ENCODE peak calls at places on chromosomes 1 and 21, in five cellular contexts. One of them, this sample, is unnamed.

GRCh38 chr1:170145691-170146676 is at the start of gene NTMT2:
- DNase-seq in BJ: no peak
- DNase-seq in AG09309: no peak
- DNase-seq in brain microvascular endothelial cell: peak; percentile 64
- DNase-seq in heart right ventricle: peak; percentile 61
- DNase-seq in this sample: no peak

GRCh38 chr1:218705391-218705790 is 360.3 kb downstream of the TGFB2 start:
- DNase-seq in AG09309: no peak
- DNase-seq in heart right ventricle: no peak
- DNase-seq in BJ: no peak
- DNase-seq in brain microvascular endothelial cell: peak; percentile 40
- DNase-seq in this sample: peak; percentile 79

GRCh38 chr1:240258910-240259309 is 167.2 kb downstream of the FMN2 start:
- DNase-seq in brain microvascular endothelial cell: peak; percentile 72
- DNase-seq in AG09309: peak; percentile 98
- DNase-seq in BJ: peak; percentile 92
- DNase-seq in heart right ventricle: no peak
- DNase-seq in this sample: no peak

GRCh38 chr21:17045214-17045835 is 467.5 kb upstream of the CXADR start:
- DNase-seq in heart right ventricle: no peak
- DNase-seq in brain microvascular endothelial cell: peak; percentile 1
- DNase-seq in AG09309: no peak
- DNase-seq in BJ: no peak
- DNase-seq in this sample: no peak

GRCh38 chr1:40819101-40819500 is 35.5 kb downstream of the KCNQ4 start:
- DNase-seq in AG09309: no peak
- DNase-seq in brain microvascular endothelial cell: no peak
- DNase-seq in BJ: no peak
- DNase-seq in heart right ventricle: no peak
- DNase-seq in this sample: no peak

GRCh38 chr1:18288609-18289219 is 181.1 kb downstream of the IGSF21 start:
- DNase-seq in brain microvascular endothelial cell: no peak
- DNase-seq in heart right ventricle: no peak
- DNase-seq in AG09309: no peak
- DNase-seq in BJ: no peak
- DNase-seq in this sample: no peak

GRCh38 chr21:45554477-45555175 is 12.4 kb upstream of the SLC19A1 start:
- DNase-seq in brain microvascular endothelial cell: peak; percentile 56
- DNase-seq in AG09309: no peak
- DNase-seq in BJ: no peak
- DNase-seq in heart right ventricle: peak; percentile 90
- DNase-seq in this sample: no peak

GRCh38 chr1:63774617-63775417 is 1.0 kb downstream of the ROR1 start:
- DNase-seq in heart right ventricle: peak; percentile 47
- DNase-seq in BJ: no peak
- DNase-seq in brain microvascular endothelial cell: peak; percentile 33
- DNase-seq in AG09309: no peak
- DNase-seq in this sample: no peak

GRCh38 chr1:110615548-110616130 is 9.5 kb upstream of the KCNA2 start:
- DNase-seq in BJ: no peak
- DNase-seq in AG09309: no peak
- DNase-seq in brain microvascular endothelial cell: peak; percentile 53
- DNase-seq in heart right ventricle: peak; percentile 48
- DNase-seq in this sample: peak; percentile 56

GRCh38 chr1:226403522-226404034 is 4.3 kb downstream of the PARP1 start:
- DNase-seq in BJ: no peak
- DNase-seq in heart right ventricle: no peak
- DNase-seq in AG09309: no peak
- DNase-seq in brain microvascular endothelial cell: peak; percentile 34
- DNase-seq in this sample: no peak

GRCh38 chr1:54051936-54052469 is 1.0 kb downstream of the TMEM59 start:
- DNase-seq in AG09309: no peak
- DNase-seq in brain microvascular endothelial cell: no peak
- DNase-seq in heart right ventricle: no peak
- DNase-seq in BJ: no peak
- DNase-seq in this sample: no peak

GRCh38 chr1:197911857-197912696 is 5.1 kb upstream of the LHX9 start:
- DNase-seq in AG09309: no peak
- DNase-seq in BJ: no peak
- DNase-seq in heart right ventricle: no peak
- DNase-seq in brain microvascular endothelial cell: no peak
- DNase-seq in this sample: peak; percentile 50

GRCh38 chr1:32742956-32743355 is 40.4 kb upstream of the SYNC start:
- DNase-seq in heart right ventricle: no peak
- DNase-seq in brain microvascular endothelial cell: no peak
- DNase-seq in AG09309: no peak
- DNase-seq in BJ: no peak
- DNase-seq in this sample: peak; percentile 62

GRCh38 chr1:24720152-24720551 is 25.1 kb upstream of the CLIC4 start:
- DNase-seq in brain microvascular endothelial cell: peak; percentile 57
- DNase-seq in AG09309: no peak
- DNase-seq in BJ: no peak
- DNase-seq in heart right ventricle: peak; percentile 87
- DNase-seq in this sample: peak; percentile 74

GRCh38 chr1:72435025-72435424 is 152.7 kb upstream of the NEGR1 start:
- DNase-seq in heart right ventricle: no peak
- DNase-seq in BJ: no peak
- DNase-seq in AG09309: no peak
- DNase-seq in brain microvascular endothelial cell: peak; percentile 23
- DNase-seq in this sample: no peak

GRCh38 chr1:38175062-38175461 is 128.5 kb upstream of the POU3F1 start:
- DNase-seq in heart right ventricle: peak; percentile 18
- DNase-seq in AG09309: no peak
- DNase-seq in brain microvascular endothelial cell: no peak
- DNase-seq in BJ: no peak
- DNase-seq in this sample: no peak

GRCh38 chr21:16193758-16194606 is 464.2 kb downstream of the USP25 start:
- DNase-seq in heart right ventricle: peak; percentile 48
- DNase-seq in BJ: peak; percentile 34
- DNase-seq in AG09309: peak; percentile 33
- DNase-seq in brain microvascular endothelial cell: peak; percentile 80
- DNase-seq in this sample: no peak

GRCh38 chr1:230600111-230601000 is 41.9 kb upstream of the COG2 start:
- DNase-seq in BJ: no peak
- DNase-seq in heart right ventricle: no peak
- DNase-seq in AG09309: no peak
- DNase-seq in brain microvascular endothelial cell: no peak
- DNase-seq in this sample: no peak

GRCh38 chr21:16713331-16714114 is 799.3 kb upstream of the CXADR start:
- DNase-seq in heart right ventricle: no peak
- DNase-seq in AG09309: peak; percentile 10
- DNase-seq in BJ: no peak
- DNase-seq in brain microvascular endothelial cell: no peak
- DNase-seq in this sample: no peak

GRCh38 chr1:89911186-89911976 is 83.5 kb upstream of the ZNF326 start:
- DNase-seq in heart right ventricle: no peak
- DNase-seq in brain microvascular endothelial cell: no peak
- DNase-seq in BJ: no peak
- DNase-seq in AG09309: no peak
- DNase-seq in this sample: no peak

GRCh38 chr1:10170362-10170665 is 40.1 kb upstream of the KIF1B start:
- DNase-seq in brain microvascular endothelial cell: no peak
- DNase-seq in heart right ventricle: no peak
- DNase-seq in BJ: no peak
- DNase-seq in AG09309: no peak
- DNase-seq in this sample: peak; percentile 48

GRCh38 chr1:3174487-3175247 is 105.7 kb downstream of the PRDM16 start:
- DNase-seq in AG09309: peak; percentile 28
- DNase-seq in BJ: no peak
- DNase-seq in heart right ventricle: peak; percentile 75
- DNase-seq in brain microvascular endothelial cell: no peak
- DNase-seq in this sample: no peak

GRCh38 chr1:237814319-237814924 is 76.3 kb downstream of the ZP4 start:
- DNase-seq in heart right ventricle: no peak
- DNase-seq in brain microvascular endothelial cell: no peak
- DNase-seq in BJ: no peak
- DNase-seq in AG09309: no peak
- DNase-seq in this sample: no peak

GRCh38 chr1:155645024-155645423 is 35.0 kb downstream of the MSTO1 start:
- DNase-seq in brain microvascular endothelial cell: no peak
- DNase-seq in BJ: no peak
- DNase-seq in AG09309: no peak
- DNase-seq in heart right ventricle: no peak
- DNase-seq in this sample: no peak

GRCh38 chr1:73106931-73107330 is 824.6 kb upstream of the NEGR1 start:
- DNase-seq in brain microvascular endothelial cell: no peak
- DNase-seq in AG09309: no peak
- DNase-seq in heart right ventricle: no peak
- DNase-seq in BJ: no peak
- DNase-seq in this sample: no peak

GRCh38 chr1:41608242-41608641 is 123.8 kb upstream of the EDN2 start:
- DNase-seq in heart right ventricle: no peak
- DNase-seq in AG09309: no peak
- DNase-seq in BJ: no peak
- DNase-seq in brain microvascular endothelial cell: peak; percentile 35
- DNase-seq in this sample: no peak

DNA sequence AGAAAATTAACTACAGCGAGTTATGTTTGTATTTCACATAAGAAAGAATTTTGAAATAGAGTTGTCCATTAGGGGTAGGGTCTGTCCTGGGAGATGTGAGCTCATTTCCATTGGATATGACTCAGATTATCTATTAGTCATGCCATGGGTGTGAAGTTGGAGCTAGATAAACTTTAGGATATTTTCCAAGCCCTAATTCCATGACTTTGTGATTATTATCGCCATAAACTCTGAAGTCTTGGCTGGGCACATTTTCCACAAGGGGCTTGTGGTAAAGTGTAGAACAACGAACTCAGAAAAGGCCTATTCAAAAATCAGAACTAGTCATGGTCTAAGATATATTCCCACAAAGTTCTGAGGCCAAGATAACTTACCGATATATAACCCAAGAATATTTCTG is 396.6 kb downstream of the DPYD start:
- DNase-seq in heart right ventricle: no peak
- DNase-seq in AG09309: no peak
- DNase-seq in BJ: no peak
- DNase-seq in brain microvascular endothelial cell: no peak
- DNase-seq in this sample: no peak
- H3K4me3 ChIP-seq in heart right ventricle: no peak overlapping the region
- H3K4me3 ChIP-seq in AG09309: no peak overlapping the region
- H3K4me3 ChIP-seq in BJ: no peak overlapping the region
- H3K4me3 ChIP-seq in brain microvascular endothelial cell: no peak overlapping the region
- H3K4me3 ChIP-seq in this sample: no peak overlapping the region

GRCh38 chr1:156703741-156704140 is 1.6 kb downstream of the CRABP2 start:
- DNase-seq in BJ: no peak
- DNase-seq in AG09309: no peak
- DNase-seq in heart right ventricle: no peak
- DNase-seq in brain microvascular endothelial cell: no peak
- DNase-seq in this sample: no peak
- H3K4me3 ChIP-seq in BJ: peak overlapping the region; percentile 58
- H3K4me3 ChIP-seq in AG09309: peak overlapping the region; percentile 71
- H3K4me3 ChIP-seq in heart right ventricle: no peak overlapping the region
- H3K4me3 ChIP-seq in brain microvascular endothelial cell: no peak overlapping the region
- H3K4me3 ChIP-seq in this sample: peak overlapping the region; percentile 79

DNA sequence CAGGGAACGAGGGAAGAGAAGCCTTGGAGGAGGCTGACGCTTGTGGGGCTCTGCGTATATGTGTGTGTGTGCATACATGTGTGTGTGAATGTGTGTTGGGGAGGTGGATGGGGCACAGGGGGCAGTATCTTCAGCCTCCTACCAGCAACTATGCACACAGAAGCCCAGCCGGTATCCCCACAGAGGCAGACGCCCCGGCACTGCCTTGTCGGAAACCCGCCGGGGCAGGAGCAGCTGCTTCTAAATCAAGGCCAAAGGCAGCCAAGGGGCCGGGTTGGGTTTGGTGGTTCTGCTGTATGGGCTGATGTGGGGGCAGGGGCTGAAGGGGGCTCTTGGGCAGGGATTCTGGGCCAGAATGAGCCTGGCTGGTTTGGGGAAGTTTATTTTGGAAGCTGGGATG is 10.8 kb upstream of the WNT4 start:
- DNase-seq in heart right ventricle: no peak
- DNase-seq in BJ: no peak
- DNase-seq in AG09309: no peak
- DNase-seq in brain microvascular endothelial cell: no peak
- DNase-seq in this sample: no peak
- H3K4me3 ChIP-seq in heart right ventricle: no peak overlapping the region
- H3K4me3 ChIP-seq in BJ: no peak overlapping the region
- H3K4me3 ChIP-seq in AG09309: no peak overlapping the region
- H3K4me3 ChIP-seq in brain microvascular endothelial cell: no peak overlapping the region
- H3K4me3 ChIP-seq in this sample: no peak overlapping the region

GRCh38 chr1:207750901-207751300 is 953 bp upstream of the CD46 start:
- DNase-seq in brain microvascular endothelial cell: no peak
- DNase-seq in AG09309: no peak
- DNase-seq in heart right ventricle: no peak
- DNase-seq in BJ: no peak
- DNase-seq in this sample: no peak
- H3K4me3 ChIP-seq in brain microvascular endothelial cell: no peak overlapping the region
- H3K4me3 ChIP-seq in AG09309: no peak overlapping the region
- H3K4me3 ChIP-seq in heart right ventricle: peak overlapping the region; percentile 95
- H3K4me3 ChIP-seq in BJ: peak overlapping the region; percentile 66
- H3K4me3 ChIP-seq in this sample: peak overlapping the region; percentile 61

GRCh38 chr21:41876928-41877652 is 2.1 kb downstream of the PRDM15 start:
- DNase-seq in brain microvascular endothelial cell: no peak
- DNase-seq in heart right ventricle: no peak
- DNase-seq in AG09309: no peak
- DNase-seq in BJ: no peak
- DNase-seq in this sample: no peak

GRCh38 chr21:41875086-41875485 is 4.1 kb downstream of the PRDM15 start:
- DNase-seq in AG09309: no peak
- DNase-seq in heart right ventricle: no peak
- DNase-seq in brain microvascular endothelial cell: no peak
- DNase-seq in BJ: no peak
- DNase-seq in this sample: no peak

GRCh38 chr21:41877901-41878830 is 978 bp downstream of the PRDM15 start:
- DNase-seq in BJ: no peak
- DNase-seq in brain microvascular endothelial cell: peak; percentile 51
- DNase-seq in AG09309: no peak
- DNase-seq in heart right ventricle: no peak
- DNase-seq in this sample: no peak

GRCh38 chr21:41874611-41875010 is 4.5 kb downstream of the PRDM15 start:
- DNase-seq in brain microvascular endothelial cell: no peak
- DNase-seq in AG09309: no peak
- DNase-seq in heart right ventricle: no peak
- DNase-seq in BJ: no peak
- DNase-seq in this sample: no peak

GRCh38 chr21:41876396-41876795 is 2.7 kb downstream of the PRDM15 start:
- DNase-seq in BJ: no peak
- DNase-seq in AG09309: no peak
- DNase-seq in heart right ventricle: no peak
- DNase-seq in brain microvascular endothelial cell: no peak
- DNase-seq in this sample: no peak
- H3K4me3 ChIP-seq in BJ: no peak overlapping the region
- H3K4me3 ChIP-seq in AG09309: no peak overlapping the region
- H3K4me3 ChIP-seq in heart right ventricle: no peak overlapping the region
- H3K4me3 ChIP-seq in brain microvascular endothelial cell: no peak overlapping the region
- H3K4me3 ChIP-seq in this sample: no peak overlapping the region